ENCODE peak calls at places on chromosomes 7 and 10, in eight cellular contexts. R is PC-3, P is GM23248, B is neural progenitor cell, F is HCT116, Z is SK-N-SH, C is MM.1S, Q is GM23338. E is an unnamed sample. For H3K4me1, the result is how much of the 10 kb centered on the place peaks cover.

GRCh38 chr10:8633909-8634308 is 579.4 kb downstream of the GATA3 start:
- DNase-seq in B (no peak), C (no peak), F (no peak), R (peak), Q (no peak), Z (no peak), P (no peak), E (no peak)

GRCh38 chr7:108062250-108063014 is 59.5 kb upstream of the LAMB1 start:
- DNase-seq in P (peak), F (no peak), C (no peak), Q (no peak), B (no peak), Z (no peak), R (peak), E (no peak)

GRCh38 chr10:45000138-45000763 is 472 bp upstream of the ZNF22 start:
- DNase-seq in Z (no peak), F (no peak), P (peak), C (no peak), Q (peak), B (no peak), R (peak), E (no peak)

GRCh38 chr10:123026266-123026665 is 17.5 kb downstream of the ACADSB start:
- DNase-seq in R (no peak), P (no peak), C (no peak), Z (no peak), B (no peak), F (no peak), Q (no peak), E (no peak)

GRCh38 chr10:2680802-2681201 is 386.5 kb upstream of the PFKP start:
- DNase-seq in F (no peak), C (no peak), Z (no peak), Q (no peak), P (no peak), B (no peak), R (no peak), E (no peak)

GRCh38 chr10:127832456-127832855 is 60.3 kb downstream of the CLRN3 start:
- DNase-seq in R (no peak), C (peak), Z (no peak), F (no peak), P (no peak), B (no peak), Q (peak), E (no peak)

GRCh38 chr10:111820471-111820870 is 363.1 kb downstream of the GPAM start:
- DNase-seq in B (no peak), Z (no peak), P (no peak), C (no peak), R (no peak), Q (no peak), F (no peak), E (no peak)

GRCh38 chr10:105691811-105692210 is 1050.7 kb downstream of the SORCS3 start:
- DNase-seq in C (peak), R (peak), Q (peak), P (no peak), Z (peak), B (peak), F (peak), E (peak)

GRCh38 chr10:114758331-114758730 is 63.2 kb upstream of the FHIP2A start:
- DNase-seq in Z (no peak), R (peak), P (peak), Q (no peak), C (no peak), B (peak), F (no peak), E (no peak)

DNA sequence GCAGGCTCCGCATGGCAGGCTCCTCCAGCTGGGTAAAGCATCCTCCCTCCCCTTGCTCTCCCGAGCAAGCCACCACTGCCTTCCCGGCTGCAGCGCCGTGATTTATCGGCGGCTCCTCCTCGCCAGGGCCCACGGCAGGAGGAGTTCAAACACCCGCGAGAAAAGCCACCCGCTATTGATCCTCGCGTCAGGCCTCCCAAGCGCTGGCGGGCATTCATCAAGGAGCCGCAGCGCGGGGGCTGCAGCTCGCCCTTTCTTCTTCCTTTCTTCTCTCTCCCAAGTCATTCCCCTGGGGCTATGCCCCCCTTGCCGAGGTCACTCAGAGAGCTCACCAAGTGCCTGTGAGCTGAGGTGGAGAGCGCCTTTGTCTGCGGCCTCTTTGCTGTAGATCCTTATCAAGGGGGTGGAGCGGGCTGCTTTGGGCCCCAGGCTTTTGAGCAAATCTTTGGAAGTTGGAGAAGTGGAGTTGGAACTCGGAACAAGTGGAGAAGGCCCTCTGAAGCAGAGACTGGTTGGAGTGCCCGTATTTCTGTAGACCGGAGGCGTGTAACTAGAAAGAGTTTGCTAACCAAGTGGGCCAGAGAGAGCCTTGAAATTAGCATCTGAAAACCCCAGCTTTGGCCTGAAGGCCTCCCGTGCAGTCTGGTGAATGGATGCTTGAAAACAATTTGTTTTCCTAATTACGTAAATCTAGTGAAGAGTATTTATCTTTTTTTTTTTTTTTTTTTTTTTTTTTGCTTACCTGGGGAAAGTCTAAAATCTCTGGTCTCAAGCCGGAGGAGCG is 107.1 kb upstream of the PPIF start:
- DNase-seq in Q (peak), F (no peak), R (no peak), C (no peak), P (no peak), Z (peak), B (peak), E (no peak)
- H3K4me1 ChIP-seq in Q (half or more), F (under half), R (under half), C (under half), P (under half), Z (half or more), B (half or more), E (under half)

GRCh38 chr7:78080811-78081210 is 282.2 kb downstream of the PHTF2 start:
- DNase-seq in Q (no peak), R (peak), F (no peak), Z (no peak), B (peak), C (no peak), P (peak), E (no peak)
- TF ChIP-seq EZH2phosphoT487 in Q (no peak), R (no peak), F (no peak), Z (no peak), B (no peak), C (no peak), P (no peak), E (no peak)

GRCh38 chr7:25090374-25090773 is 34.7 kb downstream of the CYCS start:
- DNase-seq in R (no peak), B (no peak), C (no peak), Z (no peak), Q (no peak), P (no peak), F (no peak), E (no peak)
- H3K4me1 ChIP-seq in R (under half), B (under half), C (under half), Z (under half), Q (under half), P (under half), F (under half), E (half or more)

GRCh38 chr7:124812764-124813163 is 47.2 kb upstream of the GPR37 start:
- DNase-seq in P (no peak), Z (no peak), B (no peak), C (no peak), Q (peak), R (no peak), F (no peak), E (no peak)

GRCh38 chr7:124811341-124811740 is 45.7 kb upstream of the GPR37 start:
- DNase-seq in Z (no peak), R (no peak), Q (no peak), P (no peak), B (no peak), F (no peak), C (no peak), E (no peak)

GRCh38 chr7:124813962-124814798 is 48.6 kb upstream of the GPR37 start:
- DNase-seq in F (no peak), R (no peak), Q (no peak), P (no peak), C (no peak), Z (no peak), B (no peak), E (no peak)

DNA sequence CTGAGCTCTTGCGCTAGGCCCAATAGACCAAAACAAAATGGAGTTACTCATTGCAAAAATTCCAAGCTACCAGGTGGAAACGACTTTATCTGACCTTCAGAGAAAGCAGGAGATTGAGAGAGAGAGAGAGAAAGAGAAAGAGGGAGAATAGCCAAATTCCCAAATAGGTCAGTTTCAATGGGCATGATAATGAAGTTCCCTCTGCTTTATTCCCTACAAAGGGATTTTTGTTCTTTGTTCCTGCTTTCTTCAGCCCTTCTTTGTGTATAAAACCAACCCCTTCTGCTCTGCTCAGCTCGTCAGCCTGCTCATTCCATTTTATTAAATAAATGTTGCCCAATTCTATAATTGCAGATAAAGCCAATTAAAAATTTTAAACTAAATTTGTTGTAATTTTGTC is 45.0 kb upstream of the GPR37 start:
- DNase-seq in B (peak), Z (no peak), P (no peak), F (no peak), C (no peak), Q (peak), R (no peak), E (no peak)
- TF ChIP-seq EZH2phosphoT487 in B (no peak), Z (no peak), P (no peak), F (no peak), C (no peak), Q (no peak), R (no peak), E (no peak)